ENCODE peak calls at places on chromosome 13, in four cellular contexts. Q is GM12878, K is A549, J is tibial nerve. U is an unnamed sample. For H3K4me1, the result is how much of the 10 kb centered on the place peaks cover.

GRCh38 chr13:91724591-91724990 is 326.2 kb downstream of the GPC5 start:
- DNase-seq in Q (no peak), K (no peak), J (no peak), U (no peak)

GRCh38 chr13:90591927-90592268 is 755.6 kb upstream of the MIR17HG start:
- DNase-seq in Q (no peak), K (no peak), J (no peak), U (no peak)

GRCh38 chr13:32320528-32320927 is 5.2 kb downstream of the BRCA2 start:
- DNase-seq in Q (no peak), K (no peak), J (no peak), U (no peak)

GRCh38 chr13:80341098-80341701 is at the start of gene SPRY2:
- DNase-seq in Q (no peak), K (peak), J (peak), U (peak)

GRCh38 chr13:60583911-60584753 is 187.1 kb downstream of the TDRD3 start:
- DNase-seq in Q (no peak), K (peak), J (peak), U (peak)

GRCh38 chr13:53272873-53273272 is 244.3 kb downstream of the OLFM4 start:
- DNase-seq in Q (no peak), K (no peak), J (no peak), U (no peak)

GRCh38 chr13:29369060-29369743 is 226.3 kb downstream of the SLC7A1 start:
- DNase-seq in Q (peak), K (peak), J (no peak), U (no peak)

GRCh38 chr13:43129021-43129420 is 105.6 kb downstream of the DNAJC15 start:
- DNase-seq in Q (no peak), K (no peak), J (no peak), U (no peak)

GRCh38 chr13:106440846-106441245 is 94.6 kb downstream of the EFNB2 start:
- DNase-seq in Q (no peak), K (no peak), J (no peak), U (no peak)

GRCh38 chr13:50692396-50692915 is 151.0 kb downstream of the DLEU7 start:
- DNase-seq in Q (no peak), K (no peak), J (no peak), U (no peak)

DNA sequence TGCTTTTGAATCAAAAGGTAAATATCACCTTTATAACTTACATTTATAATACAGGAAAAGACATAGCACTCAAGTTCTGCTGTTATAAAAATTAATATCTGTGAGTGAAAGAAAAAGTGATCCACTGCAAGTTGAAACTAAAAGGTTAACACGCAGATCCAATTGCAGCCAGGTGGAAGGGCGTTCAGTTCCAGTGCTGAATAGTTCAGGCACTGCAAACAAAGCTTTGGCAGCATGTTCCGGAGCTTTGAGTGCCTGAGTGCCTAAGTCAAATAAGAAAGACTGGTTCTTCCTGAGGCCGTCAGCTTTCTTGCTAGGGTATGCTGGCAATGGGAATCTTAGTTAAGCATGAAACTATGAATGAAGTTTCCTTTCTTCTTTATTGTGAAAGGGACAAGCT is 200.3 kb downstream of the LMO7 start:
- DNase-seq in Q (no peak), K (no peak), J (no peak), U (no peak)
- H3K27ac ChIP-seq in Q (no peak), K (no peak), J (no peak), U (no peak)

GRCh38 chr13:110250258-110250891 is 56.6 kb downstream of the COL4A1 start:
- DNase-seq in Q (no peak), K (no peak), J (peak), U (no peak)
- TF ChIP-seq EP300 in Q (no peak), K (no peak), J (peak), U (no peak)

DNA sequence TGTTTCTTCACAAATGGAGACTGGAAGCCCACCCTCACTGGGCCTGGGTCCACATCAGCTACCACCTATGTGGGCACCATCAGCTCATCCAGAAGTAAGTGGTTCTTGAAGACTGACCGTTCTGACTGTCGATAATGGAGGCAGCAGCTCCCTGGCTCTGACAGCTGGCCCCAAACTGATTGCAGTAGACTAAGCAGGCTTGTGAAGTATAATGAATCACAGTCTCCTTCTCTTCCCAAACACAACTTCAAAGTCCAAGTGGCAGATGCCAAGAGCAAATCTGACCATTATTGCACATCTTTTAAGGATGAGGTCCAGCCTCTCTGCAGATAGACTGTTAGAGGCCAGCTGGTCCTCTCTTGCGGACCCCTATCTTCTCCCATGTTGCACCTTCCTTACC is 574.4 kb upstream of the KLF12 start:
- DNase-seq in Q (no peak), K (no peak), J (no peak), U (no peak)
- H3K4me1 ChIP-seq in Q (under half), K (under half), J (under half), U (under half)

DNA sequence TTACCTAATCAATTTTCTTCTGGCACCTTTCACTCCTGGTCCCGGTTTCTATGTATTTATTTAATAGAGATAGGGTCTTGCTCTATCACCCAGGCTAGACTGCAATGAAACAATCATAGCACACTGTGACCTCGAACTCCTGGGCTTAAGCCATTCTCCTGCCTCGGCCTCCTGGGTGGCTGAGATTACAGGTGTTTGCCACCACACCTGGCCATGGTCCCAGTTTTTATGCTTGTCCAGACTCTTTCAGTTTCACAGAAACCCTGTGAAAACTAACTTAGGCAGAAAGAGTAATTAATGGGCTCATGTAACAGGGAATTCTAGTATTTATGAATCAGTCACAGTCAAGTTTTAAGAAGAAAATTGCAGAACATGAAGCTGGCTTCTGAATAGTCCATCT is 9.0 kb upstream of the STK24 start:
- DNase-seq in Q (no peak), K (no peak), J (no peak), U (no peak)
- H3K27ac ChIP-seq in Q (no peak), K (no peak), J (no peak), U (no peak)

GRCh38 chr13:40336228-40337221 is 329.9 kb downstream of the FOXO1 start:
- DNase-seq in Q (no peak), K (peak), J (no peak), U (no peak)
- TF ChIP-seq EP300 in Q (no peak), K (no peak), J (peak), U (no peak)

DNA sequence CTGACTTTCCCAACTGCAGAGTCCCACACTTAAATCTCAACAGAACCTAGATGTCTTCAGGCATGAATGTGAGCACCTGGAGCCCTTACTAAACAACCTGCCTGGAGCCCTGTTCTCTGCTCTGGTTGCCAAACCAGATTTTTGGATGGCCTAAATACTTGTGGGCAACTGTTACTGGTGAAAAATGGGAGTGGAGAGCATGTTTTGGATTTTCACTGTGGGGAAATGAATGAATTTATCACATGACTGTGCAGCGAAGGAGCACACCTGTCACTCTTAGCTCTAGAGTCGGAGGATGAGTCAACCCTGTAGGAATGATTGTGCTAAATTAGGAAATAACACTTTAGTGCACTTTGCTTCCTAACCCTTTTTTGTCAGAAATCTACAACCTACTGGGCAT is 30.3 kb downstream of the SHISA2 start:
- DNase-seq in Q (no peak), K (no peak), J (no peak), U (no peak)
- H3K4me1 ChIP-seq in Q (under half), K (under half), J (under half), U (under half)

DNA sequence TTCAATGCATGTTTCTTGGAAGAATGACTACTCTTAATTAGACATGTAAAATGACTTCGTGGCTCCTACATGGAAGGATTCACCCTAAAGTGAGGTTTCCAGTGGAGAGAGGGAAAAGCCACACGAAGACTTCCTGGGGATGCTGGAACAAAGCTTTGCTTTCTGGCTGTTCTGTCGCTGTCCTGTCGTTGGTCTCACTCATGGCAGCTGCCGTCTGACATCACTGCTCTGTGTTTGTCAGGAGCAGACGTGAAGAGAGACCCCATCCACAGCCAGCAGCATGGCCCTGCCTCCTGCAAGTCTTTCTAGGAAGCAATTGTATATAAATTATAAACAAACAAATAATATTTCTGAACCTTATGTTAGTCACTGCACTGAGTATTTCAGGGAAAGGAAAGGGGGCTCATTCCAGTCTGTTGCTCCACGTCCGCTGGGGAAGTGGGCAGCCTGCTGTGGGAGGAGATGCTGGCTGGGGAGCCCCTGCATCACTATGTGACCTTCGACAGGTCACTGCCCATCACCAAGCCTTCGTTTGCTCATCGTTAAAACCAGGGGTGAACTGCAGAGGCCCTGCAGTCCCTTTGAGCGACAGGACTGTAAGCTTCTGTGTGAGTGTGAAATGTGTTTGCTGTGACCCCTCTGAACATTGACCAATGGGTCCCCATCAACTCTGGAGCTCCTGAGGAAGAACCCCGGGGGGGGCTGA is 151.0 kb downstream of the DCT start:
- DNase-seq in Q (no peak), K (no peak), J (no peak), U (no peak)
- H3K27ac ChIP-seq in Q (no peak), K (peak), J (no peak), U (no peak)

GRCh38 chr13:99312493-99312883 is 5.3 kb upstream of the GPR183 start:
- DNase-seq in Q (no peak), K (no peak), J (peak), U (peak)
- TF ChIP-seq EP300 in Q (no peak), K (no peak), J (peak), U (peak)

U was measured in suprapubic skin.